ENCODE peak calls at places on chromosomes 3 and 15, in eight cellular contexts. One of them, this sample, is unnamed.

GRCh38 chr3:193452338-193452737 is 73.8 kb upstream of the ATP13A5 start:
- DNase-seq in NB4: no peak
- DNase-seq in GM13977: no peak
- DNase-seq in G401: no peak
- DNase-seq in CD8-positive, alpha-beta memory T cell: no peak
- DNase-seq in HS-27A: no peak
- DNase-seq in spleen: no peak
- DNase-seq in fibroblast of the aortic adventitia: no peak
- DNase-seq in this sample: peak; percentile 4

GRCh38 chr15:69780981-69781380 is 316.7 kb downstream of the TLE3 start:
- DNase-seq in NB4: peak; percentile 28
- DNase-seq in GM13977: no peak
- DNase-seq in G401: no peak
- DNase-seq in CD8-positive, alpha-beta memory T cell: no peak
- DNase-seq in HS-27A: no peak
- DNase-seq in spleen: no peak
- DNase-seq in fibroblast of the aortic adventitia: no peak
- DNase-seq in this sample: no peak

GRCh38 chr3:146163584-146163983 is 2.6 kb upstream of the PLOD2 start:
- DNase-seq in NB4: no peak
- DNase-seq in GM13977: no peak
- DNase-seq in G401: no peak
- DNase-seq in CD8-positive, alpha-beta memory T cell: no peak
- DNase-seq in HS-27A: peak; percentile 88
- DNase-seq in spleen: no peak
- DNase-seq in fibroblast of the aortic adventitia: peak; percentile 99
- DNase-seq in this sample: peak; percentile 75

GRCh38 chr3:186221733-186222378 is 113.0 kb upstream of the ETV5 start:
- DNase-seq in NB4: no peak
- DNase-seq in GM13977: no peak
- DNase-seq in G401: no peak
- DNase-seq in CD8-positive, alpha-beta memory T cell: no peak
- DNase-seq in HS-27A: no peak
- DNase-seq in spleen: no peak
- DNase-seq in fibroblast of the aortic adventitia: no peak
- DNase-seq in this sample: no peak

GRCh38 chr3:101827211-101828174 is 21.8 kb upstream of the NFKBIZ start:
- DNase-seq in NB4: peak; percentile 75
- DNase-seq in GM13977: peak; percentile 69
- DNase-seq in G401: peak; percentile 57
- DNase-seq in CD8-positive, alpha-beta memory T cell: peak; percentile 72
- DNase-seq in HS-27A: no peak
- DNase-seq in spleen: peak; percentile 94
- DNase-seq in fibroblast of the aortic adventitia: peak; percentile 77
- DNase-seq in this sample: peak; percentile 87

GRCh38 chr3:52912885-52913731 is 15.8 kb upstream of the STIMATE start:
- DNase-seq in NB4: no peak
- DNase-seq in GM13977: no peak
- DNase-seq in G401: no peak
- DNase-seq in CD8-positive, alpha-beta memory T cell: no peak
- DNase-seq in HS-27A: no peak
- DNase-seq in spleen: no peak
- DNase-seq in fibroblast of the aortic adventitia: no peak
- DNase-seq in this sample: no peak

GRCh38 chr3:187061748-187062147 is 77.5 kb downstream of the RPL39L start:
- DNase-seq in NB4: no peak
- DNase-seq in GM13977: no peak
- DNase-seq in G401: no peak
- DNase-seq in CD8-positive, alpha-beta memory T cell: no peak
- DNase-seq in HS-27A: no peak
- DNase-seq in spleen: no peak
- DNase-seq in fibroblast of the aortic adventitia: no peak
- DNase-seq in this sample: no peak

GRCh38 chr15:91152896-91153581 is 53.0 kb downstream of the SV2B start:
- DNase-seq in NB4: no peak
- DNase-seq in GM13977: no peak
- DNase-seq in G401: no peak
- DNase-seq in CD8-positive, alpha-beta memory T cell: no peak
- DNase-seq in HS-27A: no peak
- DNase-seq in spleen: no peak
- DNase-seq in fibroblast of the aortic adventitia: no peak
- DNase-seq in this sample: no peak

GRCh38 chr3:107416886-107417285 is 39.6 kb downstream of the CCDC54 start:
- DNase-seq in NB4: no peak
- DNase-seq in GM13977: no peak
- DNase-seq in G401: no peak
- DNase-seq in CD8-positive, alpha-beta memory T cell: no peak
- DNase-seq in HS-27A: no peak
- DNase-seq in spleen: no peak
- DNase-seq in fibroblast of the aortic adventitia: no peak
- DNase-seq in this sample: no peak